ENCODE peak calls at places on chromosomes 11 and 22, in six cellular contexts. T is kidney epithelial cell, G is aorta, P is thoracic aorta, Z is amniotic stem cell, A is suprapubic skin. M is an unnamed sample.

GRCh38 chr11:44886765-44887164 is 63.9 kb downstream of the TP53I11 start:
- DNase-seq in G (no peak), T (no peak), Z (peak; percentile 6), A (no peak), P (no peak), M (no peak)

GRCh38 chr11:17353228-17354021 is 1.8 kb downstream of the NCR3LG1 start:
- DNase-seq in A (peak; percentile 85), T (peak; percentile 12), P (peak; percentile 21), Z (peak; percentile 57), G (peak; percentile 93), M (no peak)

GRCh38 chr11:97364047-97364446 is 974.2 kb downstream of the JRKL start:
- DNase-seq in G (no peak), P (no peak), T (no peak), Z (peak; percentile 12), A (no peak), M (no peak)

GRCh38 chr11:33412231-33412630 is 155.1 kb downstream of the HIPK3 start:
- DNase-seq in G (no peak), P (no peak), Z (no peak), T (no peak), A (no peak), M (no peak)

GRCh38 chr11:66727282-66727882 is 1.6 kb downstream of the SPTBN2 start:
- DNase-seq in G (no peak), T (no peak), A (no peak), Z (no peak), P (no peak), M (no peak)

GRCh38 chr11:60334005-60334620 is 7.1 kb downstream of the MS4A6E start:
- DNase-seq in P (no peak), T (no peak), G (no peak), Z (no peak), A (no peak), M (no peak)

GRCh38 chr11:130118636-130119387 is 40.8 kb upstream of the ST14 start:
- DNase-seq in G (no peak), A (no peak), T (no peak), P (no peak), Z (no peak), M (no peak)

GRCh38 chr11:99632969-99633368 is 612.2 kb downstream of the CNTN5 start:
- DNase-seq in T (no peak), Z (no peak), G (no peak), A (no peak), P (no peak), M (no peak)

GRCh38 chr11:96038046-96038445 is 114.1 kb upstream of the MTMR2 start:
- DNase-seq in T (no peak), Z (no peak), G (no peak), P (no peak), A (no peak), M (no peak)

GRCh38 chr22:39306456-39307361 is 12.7 kb downstream of the RPL3 start:
- DNase-seq in Z (no peak), T (no peak), G (no peak), P (no peak), A (no peak), M (no peak)

M was measured in esophagus squamous epithelium.